ENCODE peak calls at places on chromosomes 11 and 22, in five cellular contexts. One of them, this sample, is unnamed.

GRCh38 chr11:17554487-17554886 is 7.4 kb downstream of the OTOG start:
- DNase-seq in K562: no peak
- DNase-seq in SK-N-SH: peak; percentile 43
- DNase-seq in GM12878: no peak
- DNase-seq in HepG2: no peak
- DNase-seq in this sample: peak; percentile 43

GRCh38 chr11:57597971-57598830 is 716 bp downstream of the SERPING1 start:
- DNase-seq in K562: peak; percentile 9
- DNase-seq in SK-N-SH: peak; percentile 90
- DNase-seq in GM12878: no peak
- DNase-seq in HepG2: peak; percentile 15
- DNase-seq in this sample: peak; percentile 48

GRCh38 chr11:99531468-99531867 is 510.7 kb downstream of the CNTN5 start:
- DNase-seq in K562: no peak
- DNase-seq in SK-N-SH: no peak
- DNase-seq in GM12878: no peak
- DNase-seq in HepG2: no peak
- DNase-seq in this sample: no peak

GRCh38 chr11:66324626-66325025 is 7.8 kb upstream of the CD248 start:
- DNase-seq in K562: no peak
- DNase-seq in SK-N-SH: peak; percentile 8
- DNase-seq in GM12878: no peak
- DNase-seq in HepG2: no peak
- DNase-seq in this sample: no peak

GRCh38 chr11:8729837-8730696 is 47.5 kb downstream of the RPL27A start:
- DNase-seq in K562: peak; percentile 61
- DNase-seq in SK-N-SH: no peak
- DNase-seq in GM12878: no peak
- DNase-seq in HepG2: no peak
- DNase-seq in this sample: no peak

GRCh38 chr11:35617316-35617686 is 959 bp upstream of the FJX1 start:
- DNase-seq in K562: no peak
- DNase-seq in SK-N-SH: no peak
- DNase-seq in GM12878: no peak
- DNase-seq in HepG2: no peak
- DNase-seq in this sample: no peak

GRCh38 chr22:29269230-29269604 is 1.1 kb downstream of the EWSR1 start:
- DNase-seq in K562: no peak
- DNase-seq in SK-N-SH: no peak
- DNase-seq in GM12878: no peak
- DNase-seq in HepG2: no peak
- DNase-seq in this sample: no peak

GRCh38 chr11:1404461-1405185 is 14.9 kb downstream of the BRSK2 start:
- DNase-seq in K562: no peak
- DNase-seq in SK-N-SH: no peak
- DNase-seq in GM12878: no peak
- DNase-seq in HepG2: no peak
- DNase-seq in this sample: no peak

GRCh38 chr11:83779876-83780275 is 493.7 kb upstream of the CCDC90B start:
- DNase-seq in K562: no peak
- DNase-seq in SK-N-SH: no peak
- DNase-seq in GM12878: no peak
- DNase-seq in HepG2: no peak
- DNase-seq in this sample: no peak

DNA sequence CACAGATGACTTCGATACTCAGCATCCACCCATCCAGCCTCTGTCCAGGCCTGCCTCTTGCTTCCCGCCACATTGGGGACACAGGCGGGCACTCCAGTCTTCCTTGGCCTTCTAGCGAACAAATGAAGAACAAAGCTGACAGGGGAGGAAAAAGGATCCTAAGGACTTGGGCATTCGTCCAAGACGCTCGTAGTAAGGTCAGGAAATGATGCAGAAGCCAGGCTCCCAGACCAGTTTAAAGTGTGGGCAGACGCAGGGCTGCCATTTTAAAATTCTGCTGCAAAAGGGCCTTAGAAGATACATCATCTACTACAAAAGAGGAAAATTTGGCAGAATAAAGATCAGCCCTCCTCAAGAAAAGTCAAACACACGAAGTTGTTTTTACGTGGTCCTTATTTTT is 5.9 kb downstream of the DNAL4 start:
- DNase-seq in K562: no peak
- DNase-seq in SK-N-SH: no peak
- DNase-seq in GM12878: no peak
- DNase-seq in HepG2: no peak
- DNase-seq in this sample: no peak
- TF ChIP-seq FOXM1 in K562: no peak
- TF ChIP-seq FOXM1 in SK-N-SH: no peak
- TF ChIP-seq FOXM1 in GM12878: no peak
- TF ChIP-seq FOXM1 in HepG2: no peak
- TF ChIP-seq FOXM1 in this sample: no peak

GRCh38 chr22:42926034-42926433 is 69.0 kb upstream of the ARFGAP3 start:
- DNase-seq in K562: no peak
- DNase-seq in SK-N-SH: no peak
- DNase-seq in GM12878: no peak
- DNase-seq in HepG2: no peak
- DNase-seq in this sample: no peak

GRCh38 chr22:42926768-42927167 is 69.7 kb upstream of the ARFGAP3 start:
- DNase-seq in K562: no peak
- DNase-seq in SK-N-SH: no peak
- DNase-seq in GM12878: no peak
- DNase-seq in HepG2: no peak
- DNase-seq in this sample: no peak

GRCh38 chr22:42927966-42928365 is 70.9 kb upstream of the ARFGAP3 start:
- DNase-seq in K562: no peak
- DNase-seq in SK-N-SH: no peak
- DNase-seq in GM12878: no peak
- DNase-seq in HepG2: no peak
- DNase-seq in this sample: no peak

GRCh38 chr22:42924436-42924835 is 67.4 kb upstream of the ARFGAP3 start:
- DNase-seq in K562: no peak
- DNase-seq in SK-N-SH: no peak
- DNase-seq in GM12878: no peak
- DNase-seq in HepG2: no peak
- DNase-seq in this sample: no peak

DNA sequence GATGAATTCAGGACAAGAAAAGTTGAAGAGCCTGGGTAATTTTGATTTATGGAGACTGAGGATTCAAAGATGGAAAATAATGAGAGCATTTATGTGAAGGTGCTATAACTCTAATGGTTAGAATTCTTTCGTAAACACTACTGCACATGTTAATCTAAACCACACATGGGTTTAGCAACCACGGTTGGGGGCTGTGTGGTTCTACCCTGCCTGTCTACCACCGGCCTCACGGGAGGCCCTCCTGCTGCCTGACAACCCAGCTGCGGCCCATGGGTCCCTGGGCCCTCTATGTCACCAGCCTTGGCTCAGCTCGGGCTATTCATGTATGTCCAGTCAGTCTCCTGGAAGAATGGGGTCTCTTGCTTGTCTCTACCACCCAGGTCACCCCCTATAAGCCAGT is 68.5 kb upstream of the ARFGAP3 start:
- DNase-seq in K562: no peak
- DNase-seq in SK-N-SH: no peak
- DNase-seq in GM12878: no peak
- DNase-seq in HepG2: no peak
- DNase-seq in this sample: no peak
- TF ChIP-seq FOXM1 in K562: no peak
- TF ChIP-seq FOXM1 in SK-N-SH: no peak
- TF ChIP-seq FOXM1 in GM12878: no peak
- TF ChIP-seq FOXM1 in HepG2: no peak
- TF ChIP-seq FOXM1 in this sample: no peak

DNA sequence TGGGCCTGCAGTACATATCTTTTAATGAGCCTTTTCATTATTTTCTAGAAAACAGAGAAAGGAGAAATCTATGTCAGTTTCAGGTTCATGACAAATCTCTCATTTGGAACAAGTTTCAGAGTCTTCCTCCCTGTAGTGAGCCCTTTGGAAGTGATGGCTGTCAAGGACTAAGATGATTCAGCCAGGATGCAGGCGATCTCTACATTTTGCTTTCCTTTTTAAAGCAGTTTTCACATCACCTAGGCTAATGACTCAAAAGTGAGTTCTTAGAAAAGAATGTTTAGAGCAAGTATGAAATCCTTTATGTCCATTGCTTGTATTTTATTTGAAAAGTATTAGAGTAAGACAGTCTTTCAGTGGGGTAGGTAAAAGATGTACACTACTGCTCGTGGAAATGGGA is 130.1 kb downstream of the TRPC6 start:
- DNase-seq in K562: no peak
- DNase-seq in SK-N-SH: no peak
- DNase-seq in GM12878: no peak
- DNase-seq in HepG2: no peak
- DNase-seq in this sample: no peak
- TF ChIP-seq FOXM1 in K562: no peak
- TF ChIP-seq FOXM1 in SK-N-SH: no peak
- TF ChIP-seq FOXM1 in GM12878: no peak
- TF ChIP-seq FOXM1 in HepG2: no peak
- TF ChIP-seq FOXM1 in this sample: no peak

DNA sequence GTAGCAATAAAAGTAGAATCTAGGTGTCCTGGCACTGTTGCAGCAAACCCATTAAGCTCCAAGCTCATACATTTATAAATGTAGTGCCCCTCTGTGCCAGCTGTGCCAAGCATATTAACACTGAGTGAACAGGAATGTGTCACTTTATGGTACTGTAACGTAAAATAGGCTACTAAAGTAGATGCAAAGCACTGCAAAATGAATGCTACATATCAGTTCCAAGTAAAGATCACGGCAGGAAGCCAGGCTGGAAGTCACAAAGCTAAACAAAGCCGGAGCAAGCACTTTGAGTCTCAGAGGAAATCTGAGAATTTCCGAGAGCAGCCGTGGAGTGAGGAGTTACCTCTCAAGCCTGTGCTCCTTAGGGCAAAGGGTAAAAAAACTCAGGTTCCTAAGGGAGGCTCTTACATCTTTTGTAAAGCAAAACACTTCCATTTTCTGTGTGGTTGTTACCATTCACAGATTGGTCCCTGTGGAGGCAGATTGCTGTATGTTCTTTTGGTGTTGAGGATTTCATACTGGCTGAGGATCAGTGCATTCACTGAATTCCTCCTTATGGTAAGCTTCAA is 85.7 kb downstream of the WNT11 start:
- DNase-seq in K562: no peak
- DNase-seq in SK-N-SH: no peak
- DNase-seq in GM12878: no peak
- DNase-seq in HepG2: no peak
- DNase-seq in this sample: no peak
- TF ChIP-seq FOXM1 in K562: no peak
- TF ChIP-seq FOXM1 in SK-N-SH: no peak
- TF ChIP-seq FOXM1 in GM12878: no peak
- TF ChIP-seq FOXM1 in HepG2: no peak
- TF ChIP-seq FOXM1 in this sample: no peak

DNA sequence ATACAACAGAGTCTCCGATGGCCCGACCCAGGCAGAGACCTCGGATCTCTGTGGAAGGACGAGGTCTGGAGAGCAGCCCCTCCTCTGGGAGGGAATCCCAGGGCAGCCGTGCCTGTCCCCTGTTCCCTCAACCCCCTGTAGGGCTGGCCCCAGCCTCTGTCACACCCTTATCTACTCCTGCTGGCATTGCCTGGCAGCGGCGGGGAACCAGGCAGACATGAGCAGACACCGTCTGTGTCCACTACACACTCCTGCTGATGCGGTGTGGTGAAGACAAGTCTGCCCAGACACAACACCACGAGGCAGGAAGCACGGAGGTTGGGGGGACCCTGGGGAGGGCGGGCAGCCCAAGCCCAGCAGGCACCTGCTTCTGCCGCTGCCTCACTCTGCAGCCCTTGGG is 52.5 kb upstream of the A4GALT start:
- DNase-seq in K562: no peak
- DNase-seq in SK-N-SH: peak; percentile 48
- DNase-seq in GM12878: no peak
- DNase-seq in HepG2: no peak
- DNase-seq in this sample: no peak
- TF ChIP-seq FOXM1 in K562: no peak
- TF ChIP-seq FOXM1 in SK-N-SH: no peak
- TF ChIP-seq FOXM1 in GM12878: no peak
- TF ChIP-seq FOXM1 in HepG2: no peak
- TF ChIP-seq FOXM1 in this sample: no peak

DNA sequence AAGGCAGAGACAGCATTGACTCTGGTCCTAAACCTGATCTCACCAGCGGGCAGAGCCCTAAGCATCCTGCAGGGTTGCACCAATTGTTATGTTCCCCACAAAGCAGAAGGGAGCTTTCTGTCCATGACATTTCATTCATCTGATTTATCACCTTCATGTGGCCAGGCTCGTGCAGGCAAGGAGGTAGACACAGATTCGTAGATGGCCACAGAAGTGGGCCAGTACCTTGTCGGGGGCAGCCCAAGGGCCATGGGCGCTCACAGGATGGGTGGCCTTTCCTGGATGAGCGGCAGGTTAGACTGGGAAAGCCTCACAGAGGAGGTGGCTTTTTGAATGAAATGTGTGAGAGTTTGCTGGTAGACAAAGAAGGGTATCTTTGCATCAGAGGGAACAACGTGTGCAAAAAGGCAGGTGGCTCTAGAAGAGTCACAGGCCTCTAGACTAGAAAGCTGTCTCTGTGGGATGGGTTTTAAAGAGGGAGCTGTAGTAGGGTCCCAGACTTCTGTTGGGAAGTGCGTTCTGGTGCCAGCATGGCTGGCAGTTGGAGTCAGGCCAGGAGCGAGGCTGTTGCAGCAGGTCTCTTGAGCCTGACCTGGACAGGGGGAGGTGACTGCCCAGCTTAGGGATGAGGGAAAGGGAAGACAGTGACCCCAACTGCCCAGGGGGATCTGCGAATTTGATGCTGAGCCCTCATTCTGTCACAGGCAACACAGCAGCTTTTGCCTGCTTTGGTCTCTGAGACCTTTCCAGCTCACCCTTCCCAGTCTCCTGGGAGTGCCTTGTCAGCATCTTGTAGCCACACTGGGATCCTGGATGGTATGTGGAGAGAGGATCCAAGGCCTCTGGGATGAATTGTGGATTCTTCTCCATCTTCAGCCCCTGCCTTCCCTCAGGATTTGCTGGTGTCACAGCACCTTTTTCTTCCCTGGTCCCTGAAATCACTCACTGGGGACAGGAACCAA is 3.2 kb downstream of the TSKU start:
- DNase-seq in K562: no peak
- DNase-seq in SK-N-SH: no peak
- DNase-seq in GM12878: no peak
- DNase-seq in HepG2: no peak
- DNase-seq in this sample: no peak
- TF ChIP-seq FOXM1 in K562: no peak
- TF ChIP-seq FOXM1 in SK-N-SH: no peak
- TF ChIP-seq FOXM1 in GM12878: no peak
- TF ChIP-seq FOXM1 in HepG2: no peak
- TF ChIP-seq FOXM1 in this sample: no peak

GRCh38 chr22:28237783-28238182 is 318.7 kb upstream of the PITPNB start:
- DNase-seq in K562: no peak
- DNase-seq in SK-N-SH: no peak
- DNase-seq in GM12878: no peak
- DNase-seq in HepG2: no peak
- DNase-seq in this sample: no peak
- TF ChIP-seq FOXM1 in K562: no peak
- TF ChIP-seq FOXM1 in SK-N-SH: no peak
- TF ChIP-seq FOXM1 in GM12878: no peak
- TF ChIP-seq FOXM1 in HepG2: no peak
- TF ChIP-seq FOXM1 in this sample: no peak

DNA sequence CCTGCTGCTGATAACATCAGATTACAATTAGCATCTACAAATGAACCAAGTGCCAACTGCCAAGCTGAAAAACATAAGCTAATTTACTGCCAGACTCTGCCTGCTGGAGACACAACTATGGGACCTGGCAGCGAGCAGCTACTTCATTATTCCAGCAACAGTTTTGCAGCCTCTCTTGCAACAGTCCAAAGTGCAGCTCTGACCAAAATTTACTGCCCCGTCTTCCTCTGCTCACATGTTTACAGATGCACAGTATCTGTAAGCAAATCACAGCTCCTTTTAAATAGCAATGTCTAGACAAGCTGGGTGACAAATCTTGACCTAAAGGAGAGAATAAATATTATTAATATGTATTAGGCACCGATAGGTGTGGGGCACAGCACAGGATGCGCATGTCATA is 232.2 kb upstream of the PITPNB start:
- DNase-seq in K562: no peak
- DNase-seq in SK-N-SH: no peak
- DNase-seq in GM12878: no peak
- DNase-seq in HepG2: peak; percentile 41
- DNase-seq in this sample: no peak
- TF ChIP-seq FOXM1 in K562: no peak
- TF ChIP-seq FOXM1 in SK-N-SH: no peak
- TF ChIP-seq FOXM1 in GM12878: no peak
- TF ChIP-seq FOXM1 in HepG2: no peak
- TF ChIP-seq FOXM1 in this sample: no peak

This sample was measured in HEK293T.